ENCODE peak calls at places on chromosomes 1 and 21, in five cellular contexts. Z is HCT116, P is suprapubic skin, H is spleen, U is stomach. A is an unnamed sample.
A peak's percentile ranks its signal among the peaks of the same experiment; 100 is the strongest.

GRCh38 chr1:30791853-30792252 is 34.3 kb upstream of the LAPTM5 start:
- DNase-seq in U (no peak), P (no peak), Z (no peak), H (no peak), A (no peak)

GRCh38 chr1:93036672-93037071 is 42.4 kb upstream of the MTF2 start:
- DNase-seq in P (no peak), Z (no peak), H (no peak), U (no peak), A (no peak)

GRCh38 chr1:73635021-73635420 is 563.0 kb downstream of the LRRIQ3 start:
- DNase-seq in P (no peak), U (no peak), H (no peak), Z (no peak), A (no peak)

GRCh38 chr21:32371913-32372314 is 20.9 kb downstream of the URB1 start:
- DNase-seq in H (peak; percentile 62), U (peak; percentile 36), P (peak; percentile 65), Z (no peak), A (peak; percentile 50)

GRCh38 chr1:157274698-157275534 is 136.7 kb upstream of the ETV3 start:
- DNase-seq in Z (no peak), H (no peak), P (no peak), U (no peak), A (no peak)

GRCh38 chr1:143610196-143610595 is 361.6 kb downstream of the FAM72C start:
- DNase-seq in Z (no peak), H (no peak), U (no peak), P (no peak), A (no peak)

GRCh38 chr1:222288056-222288455 is 259.8 kb downstream of the HHIPL2 start:
- DNase-seq in Z (peak; percentile 21), P (no peak), H (no peak), U (no peak), A (peak; percentile 52)

GRCh38 chr21:26761174-26761915 is 83.9 kb downstream of the ADAMTS1 start:
- DNase-seq in Z (no peak), H (no peak), U (no peak), P (no peak), A (no peak)

GRCh38 chr1:3352952-3353331 is 101.5 kb upstream of the ARHGEF16 start:
- DNase-seq in H (peak; percentile 81), Z (no peak), U (no peak), P (no peak), A (no peak)

GRCh38 chr1:155083865-155084721 is 5.5 kb downstream of the EFNA3 start:
- DNase-seq in P (peak; percentile 89), Z (no peak), H (no peak), U (no peak), A (peak; percentile 80)

GRCh38 chr1:93591291-93591832 is 90.3 kb downstream of the BCAR3 start:
- DNase-seq in U (no peak), P (peak; percentile 5), Z (no peak), H (peak; percentile 2), A (no peak)

GRCh38 chr1:157359309-157360020 is 192.8 kb downstream of the FCRL5 start:
- DNase-seq in H (no peak), U (no peak), P (no peak), Z (no peak), A (no peak)

GRCh38 chr1:32766328-32766972 is 50.7 kb downstream of the YARS1 start:
- DNase-seq in U (no peak), H (no peak), P (no peak), Z (no peak), A (no peak)

GRCh38 chr21:39788383-39788782 is 43.4 kb downstream of the IGSF5 start:
- DNase-seq in H (peak; percentile 85), U (peak; percentile 78), P (peak; percentile 66), Z (peak; percentile 66), A (peak; percentile 82)

DNA sequence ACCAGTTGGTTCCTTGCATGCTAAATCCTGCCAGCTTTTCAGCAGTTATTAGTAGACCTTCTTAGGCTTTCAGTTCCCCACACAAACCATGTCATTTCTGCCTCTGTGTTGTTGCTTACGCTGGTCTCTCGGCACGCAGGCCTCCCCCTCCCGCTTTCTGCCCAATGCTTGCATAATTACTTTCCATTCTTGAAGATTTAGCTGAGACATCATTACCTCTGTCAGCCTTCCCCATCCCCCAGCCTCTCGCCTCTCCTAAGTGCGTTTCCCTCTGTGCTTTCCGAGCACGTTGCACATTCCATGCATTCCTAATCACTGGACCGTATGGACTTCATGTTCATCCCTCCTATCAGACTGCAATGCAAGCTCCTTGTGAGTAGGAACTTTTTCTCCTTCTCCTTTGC is 26.8 kb downstream of the TSHB start:
- DNase-seq in U (no peak), H (no peak), Z (no peak), P (no peak), A (no peak)
- TF ChIP-seq POLR2AphosphoS5 in U (peak; percentile 68), H (peak; percentile 41), Z (no peak), P (no peak), A (no peak)

GRCh38 chr1:54278941-54279422 is 79.0 kb downstream of the MRPL37 start:
- DNase-seq in P (no peak), H (no peak), U (peak; percentile 63), Z (no peak), A (peak; percentile 80)
- TF ChIP-seq CTCF in P (no peak), H (no peak), U (no peak), Z (no peak), A (no peak)

GRCh38 chr1:65820983-65821382 is 28.3 kb downstream of the PDE4B start:
- DNase-seq in U (no peak), Z (no peak), H (no peak), P (no peak), A (no peak)
- TF ChIP-seq POLR2AphosphoS5 in U (no peak), Z (no peak), H (no peak), P (no peak), A (no peak)

DNA sequence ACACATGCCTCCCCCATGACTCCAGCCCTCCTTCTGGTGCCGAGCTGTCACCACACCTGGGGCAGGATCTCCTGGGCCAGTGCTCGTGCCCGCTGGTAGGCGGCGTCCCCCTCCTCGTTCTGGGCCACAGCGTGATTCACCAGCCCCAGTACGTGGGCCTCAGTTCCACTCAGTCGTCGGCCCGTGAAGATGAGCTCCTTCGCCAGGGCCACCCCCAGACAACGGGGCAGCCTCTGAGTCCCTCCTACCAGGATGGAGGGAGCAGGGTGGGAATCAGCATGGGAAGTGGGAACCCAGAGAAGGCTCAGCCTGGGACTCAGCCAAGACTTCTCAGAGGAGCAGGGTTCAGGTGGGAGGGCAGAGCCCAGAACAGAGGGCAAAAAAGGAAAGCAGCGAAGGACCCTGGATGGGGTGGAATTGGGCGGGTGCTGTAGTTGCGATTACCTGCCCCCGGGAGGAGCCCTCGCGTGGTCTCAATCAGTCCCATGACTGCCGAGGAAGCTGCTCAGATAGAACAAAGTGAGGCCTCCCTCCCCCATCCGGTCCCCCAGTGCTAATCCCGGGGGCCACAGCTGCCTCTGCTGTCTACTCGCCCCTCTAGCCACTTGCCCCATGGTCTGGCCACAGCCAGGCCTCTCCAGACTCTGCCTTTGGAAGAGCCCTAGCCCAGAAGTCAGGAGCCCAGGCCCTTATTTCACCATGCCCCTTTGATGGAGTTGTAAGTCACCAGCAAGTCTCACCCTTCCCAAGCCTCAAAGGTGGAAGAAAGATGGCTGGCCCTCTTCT is 16.8 kb downstream of the ECHDC2 start:
- DNase-seq in Z (peak; percentile 10), U (peak; percentile 29), P (no peak), H (no peak), A (no peak)
- TF ChIP-seq CTCF in Z (peak; percentile 56), U (no peak), P (no peak), H (peak; percentile 14), A (no peak)

DNA sequence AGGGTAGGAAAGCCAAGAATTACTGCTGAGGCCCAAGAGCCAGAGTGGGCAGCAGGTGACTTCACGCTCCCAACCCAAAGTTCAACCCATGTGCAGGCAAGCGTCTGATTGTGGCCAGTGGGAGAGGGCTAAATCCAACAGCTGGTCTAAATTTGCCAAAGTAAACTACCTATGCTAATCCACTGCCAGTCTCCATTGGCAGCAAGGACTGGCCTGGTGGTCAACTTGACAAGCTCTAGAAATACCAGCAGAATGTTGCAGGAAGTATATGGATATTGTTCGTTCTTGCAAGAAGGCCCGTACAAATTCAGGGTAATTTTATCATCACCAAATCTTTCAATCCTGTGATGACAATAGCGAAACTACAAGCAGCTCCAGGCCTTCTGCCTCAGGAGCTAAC is 1.5 kb downstream of the TMEM63A start:
- DNase-seq in H (peak; percentile 60), Z (no peak), P (no peak), U (no peak), A (no peak)
- TF ChIP-seq POLR2AphosphoS5 in H (no peak), Z (no peak), P (no peak), U (no peak), A (no peak)

GRCh38 chr1:172582889-172583288 is 49.9 kb downstream of the SUCO start:
- DNase-seq in U (no peak), Z (no peak), P (no peak), H (no peak), A (no peak)
- TF ChIP-seq CTCF in U (no peak), Z (peak; percentile 29), P (no peak), H (no peak), A (no peak)

GRCh38 chr1:151475175-151475574 is 15.9 kb upstream of the POGZ start:
- DNase-seq in H (no peak), P (no peak), Z (no peak), U (no peak), A (no peak)
- TF ChIP-seq POLR2AphosphoS5 in H (no peak), P (no peak), Z (no peak), U (no peak), A (no peak)

DNA sequence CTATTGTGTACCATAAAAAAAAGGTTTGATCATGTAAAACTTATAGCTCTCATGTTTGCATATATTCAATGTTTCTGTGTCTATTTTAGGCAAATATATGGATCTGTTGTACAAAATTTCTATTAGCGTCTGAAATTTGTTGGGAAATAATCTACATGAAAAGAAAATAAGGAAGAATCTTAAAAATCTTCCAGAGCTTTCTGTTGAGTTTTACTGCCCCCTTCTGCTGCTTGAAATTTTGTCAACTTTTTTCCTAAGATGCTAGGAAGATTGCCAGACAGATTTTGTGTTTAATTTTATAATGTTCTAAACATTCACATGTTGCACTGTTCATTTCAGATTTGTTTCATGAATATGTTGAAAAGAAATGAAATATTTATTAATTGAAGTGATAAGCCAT is 2.5 kb upstream of the PTGS2 start:
- DNase-seq in Z (no peak), H (no peak), U (no peak), P (no peak), A (no peak)
- TF ChIP-seq CTCF in Z (no peak), H (no peak), U (no peak), P (no peak), A (no peak)

A was measured in breast epithelium.